ENCODE peak calls at places on chromosomes 16 and 17, in eight cellular contexts. One of them, this sample, is unnamed.

GRCh38 chr17:79632432-79632735 is 21.5 kb upstream of the RBFOX3 start:
- DNase-seq in mesenchymal stem cell: no peak
- DNase-seq in GM23248: no peak
- DNase-seq in neuronal stem cell: no peak
- DNase-seq in adipocyte: no peak
- DNase-seq in endothelial cell of umbilical vein: no peak
- DNase-seq in fibroblast of lung: no peak
- DNase-seq in mammary epithelial cell: no peak
- DNase-seq in this sample: peak; percentile 31

GRCh38 chr16:56789360-56789759 is 59.4 kb downstream of the NUP93 start:
- DNase-seq in neuronal stem cell: no peak
- DNase-seq in fibroblast of lung: peak; percentile 60
- DNase-seq in GM23248: peak; percentile 60
- DNase-seq in adipocyte: peak; percentile 47
- DNase-seq in endothelial cell of umbilical vein: peak; percentile 55
- DNase-seq in mesenchymal stem cell: no peak
- DNase-seq in mammary epithelial cell: peak; percentile 45
- DNase-seq in this sample: no peak

GRCh38 chr17:45270828-45271418 is 9.0 kb upstream of the SPATA32 start:
- DNase-seq in neuronal stem cell: peak; percentile 20
- DNase-seq in fibroblast of lung: no peak
- DNase-seq in mesenchymal stem cell: no peak
- DNase-seq in mammary epithelial cell: no peak
- DNase-seq in endothelial cell of umbilical vein: no peak
- DNase-seq in adipocyte: no peak
- DNase-seq in GM23248: peak; percentile 28
- DNase-seq in this sample: peak; percentile 94

GRCh38 chr16:67304006-67304405 is 22.5 kb downstream of the KCTD19 start:
- DNase-seq in mammary epithelial cell: peak; percentile 11
- DNase-seq in endothelial cell of umbilical vein: no peak
- DNase-seq in neuronal stem cell: no peak
- DNase-seq in adipocyte: peak; percentile 29
- DNase-seq in mesenchymal stem cell: no peak
- DNase-seq in fibroblast of lung: no peak
- DNase-seq in GM23248: peak; percentile 76
- DNase-seq in this sample: no peak

GRCh38 chr16:85699628-85700027 is 10.9 kb upstream of the GINS2 start:
- DNase-seq in fibroblast of lung: peak; percentile 18
- DNase-seq in mammary epithelial cell: no peak
- DNase-seq in neuronal stem cell: no peak
- DNase-seq in adipocyte: peak; percentile 34
- DNase-seq in endothelial cell of umbilical vein: no peak
- DNase-seq in mesenchymal stem cell: peak; percentile 27
- DNase-seq in GM23248: peak; percentile 82
- DNase-seq in this sample: no peak

GRCh38 chr16:27650073-27650701 is 100.2 kb downstream of the KATNIP start:
- DNase-seq in mammary epithelial cell: peak; percentile 4
- DNase-seq in adipocyte: no peak
- DNase-seq in GM23248: no peak
- DNase-seq in endothelial cell of umbilical vein: peak; percentile 25
- DNase-seq in neuronal stem cell: no peak
- DNase-seq in mesenchymal stem cell: no peak
- DNase-seq in fibroblast of lung: peak; percentile 55
- DNase-seq in this sample: no peak

GRCh38 chr17:17029938-17030337 is 12.3 kb upstream of the MPRIP start:
- DNase-seq in mammary epithelial cell: no peak
- DNase-seq in neuronal stem cell: no peak
- DNase-seq in adipocyte: no peak
- DNase-seq in GM23248: no peak
- DNase-seq in endothelial cell of umbilical vein: no peak
- DNase-seq in fibroblast of lung: no peak
- DNase-seq in mesenchymal stem cell: no peak
- DNase-seq in this sample: peak; percentile 65

GRCh38 chr16:72198021-72198420 is 26.1 kb upstream of the PMFBP1 start:
- DNase-seq in mammary epithelial cell: no peak
- DNase-seq in GM23248: peak; percentile 91
- DNase-seq in fibroblast of lung: peak; percentile 96
- DNase-seq in endothelial cell of umbilical vein: peak; percentile 59
- DNase-seq in mesenchymal stem cell: peak; percentile 80
- DNase-seq in adipocyte: peak; percentile 75
- DNase-seq in neuronal stem cell: no peak
- DNase-seq in this sample: no peak

GRCh38 chr16:10881479-10882030 is 4.6 kb downstream of the CIITA start:
- DNase-seq in fibroblast of lung: no peak
- DNase-seq in mesenchymal stem cell: no peak
- DNase-seq in adipocyte: no peak
- DNase-seq in GM23248: no peak
- DNase-seq in endothelial cell of umbilical vein: no peak
- DNase-seq in mammary epithelial cell: no peak
- DNase-seq in neuronal stem cell: no peak
- DNase-seq in this sample: no peak

GRCh38 chr17:35849469-35850348 is 19.0 kb downstream of the HEATR9 start:
- DNase-seq in GM23248: peak; percentile 67
- DNase-seq in endothelial cell of umbilical vein: peak; percentile 65
- DNase-seq in mesenchymal stem cell: peak; percentile 75
- DNase-seq in mammary epithelial cell: peak; percentile 43
- DNase-seq in adipocyte: peak; percentile 74
- DNase-seq in fibroblast of lung: peak; percentile 77
- DNase-seq in neuronal stem cell: peak; percentile 48
- DNase-seq in this sample: peak; percentile 89

GRCh38 chr17:76585649-76586593 is at the start of gene ST6GALNAC2:
- DNase-seq in adipocyte: peak; percentile 70
- DNase-seq in fibroblast of lung: peak; percentile 41
- DNase-seq in GM23248: peak; percentile 69
- DNase-seq in endothelial cell of umbilical vein: peak; percentile 50
- DNase-seq in mesenchymal stem cell: peak; percentile 55
- DNase-seq in mammary epithelial cell: peak; percentile 89
- DNase-seq in neuronal stem cell: no peak
- DNase-seq in this sample: peak; percentile 88

GRCh38 chr16:4081577-4082021 is 34.6 kb downstream of the ADCY9 start:
- DNase-seq in endothelial cell of umbilical vein: no peak
- DNase-seq in neuronal stem cell: no peak
- DNase-seq in adipocyte: peak; percentile 64
- DNase-seq in fibroblast of lung: peak; percentile 27
- DNase-seq in mammary epithelial cell: no peak
- DNase-seq in GM23248: peak; percentile 59
- DNase-seq in mesenchymal stem cell: no peak
- DNase-seq in this sample: peak; percentile 45

GRCh38 chr16:17447273-17447672 is 23.5 kb downstream of the XYLT1 start:
- DNase-seq in neuronal stem cell: no peak
- DNase-seq in mammary epithelial cell: no peak
- DNase-seq in mesenchymal stem cell: no peak
- DNase-seq in adipocyte: no peak
- DNase-seq in endothelial cell of umbilical vein: no peak
- DNase-seq in GM23248: no peak
- DNase-seq in fibroblast of lung: no peak
- DNase-seq in this sample: no peak

GRCh38 chr17:78826426-78826825 is 14.2 kb downstream of the USP36 start:
- DNase-seq in GM23248: peak; percentile 30
- DNase-seq in adipocyte: no peak
- DNase-seq in mesenchymal stem cell: peak; percentile 31
- DNase-seq in fibroblast of lung: no peak
- DNase-seq in neuronal stem cell: no peak
- DNase-seq in mammary epithelial cell: no peak
- DNase-seq in endothelial cell of umbilical vein: no peak
- DNase-seq in this sample: no peak

GRCh38 chr16:80614908-80615696 is 74.3 kb downstream of the DYNLRB2 start:
- DNase-seq in neuronal stem cell: no peak
- DNase-seq in adipocyte: peak; percentile 15
- DNase-seq in GM23248: peak; percentile 86
- DNase-seq in mammary epithelial cell: peak; percentile 43
- DNase-seq in fibroblast of lung: peak; percentile 42
- DNase-seq in endothelial cell of umbilical vein: peak; percentile 34
- DNase-seq in mesenchymal stem cell: peak; percentile 4
- DNase-seq in this sample: peak; percentile 35

GRCh38 chr17:66423436-66423922 is 121.1 kb downstream of the PRKCA start:
- DNase-seq in neuronal stem cell: no peak
- DNase-seq in adipocyte: no peak
- DNase-seq in mammary epithelial cell: no peak
- DNase-seq in fibroblast of lung: no peak
- DNase-seq in endothelial cell of umbilical vein: no peak
- DNase-seq in mesenchymal stem cell: no peak
- DNase-seq in GM23248: peak; percentile 63
- DNase-seq in this sample: no peak

GRCh38 chr17:69357701-69358100 is 30.8 kb upstream of the ABCA5 start:
- DNase-seq in fibroblast of lung: peak; percentile 4
- DNase-seq in mammary epithelial cell: peak; percentile 10
- DNase-seq in GM23248: no peak
- DNase-seq in mesenchymal stem cell: no peak
- DNase-seq in endothelial cell of umbilical vein: no peak
- DNase-seq in neuronal stem cell: no peak
- DNase-seq in adipocyte: no peak
- DNase-seq in this sample: peak; percentile 53

GRCh38 chr17:21678451-21679081 is 13.8 kb upstream of the KCNJ18 start:
- DNase-seq in mesenchymal stem cell: no peak
- DNase-seq in fibroblast of lung: no peak
- DNase-seq in endothelial cell of umbilical vein: no peak
- DNase-seq in adipocyte: no peak
- DNase-seq in neuronal stem cell: no peak
- DNase-seq in mammary epithelial cell: no peak
- DNase-seq in GM23248: no peak
- DNase-seq in this sample: no peak

GRCh38 chr17:31404028-31404949 is 12.8 kb downstream of the RAB11FIP4 start:
- DNase-seq in adipocyte: no peak
- DNase-seq in neuronal stem cell: no peak
- DNase-seq in fibroblast of lung: no peak
- DNase-seq in mesenchymal stem cell: no peak
- DNase-seq in mammary epithelial cell: peak; percentile 20
- DNase-seq in endothelial cell of umbilical vein: no peak
- DNase-seq in GM23248: no peak
- DNase-seq in this sample: peak; percentile 44

GRCh38 chr17:77489898-77490265 is 349.1 kb downstream of the SEC14L1 start:
- DNase-seq in neuronal stem cell: no peak
- DNase-seq in endothelial cell of umbilical vein: no peak
- DNase-seq in adipocyte: peak; percentile 37
- DNase-seq in mesenchymal stem cell: no peak
- DNase-seq in GM23248: peak; percentile 55
- DNase-seq in fibroblast of lung: peak; percentile 63
- DNase-seq in mammary epithelial cell: no peak
- DNase-seq in this sample: peak; percentile 43

GRCh38 chr17:69230939-69231338 is 2.3 kb upstream of the ABCA10 start:
- DNase-seq in neuronal stem cell: no peak
- DNase-seq in GM23248: no peak
- DNase-seq in mesenchymal stem cell: no peak
- DNase-seq in mammary epithelial cell: no peak
- DNase-seq in endothelial cell of umbilical vein: no peak
- DNase-seq in adipocyte: no peak
- DNase-seq in fibroblast of lung: no peak
- DNase-seq in this sample: no peak

GRCh38 chr17:40312131-40312731 is 3.3 kb downstream of the RARA start:
- DNase-seq in mammary epithelial cell: peak; percentile 56
- DNase-seq in mesenchymal stem cell: no peak
- DNase-seq in adipocyte: no peak
- DNase-seq in fibroblast of lung: no peak
- DNase-seq in neuronal stem cell: no peak
- DNase-seq in endothelial cell of umbilical vein: no peak
- DNase-seq in GM23248: no peak
- DNase-seq in this sample: no peak

GRCh38 chr17:61235001-61235820 is 164.4 kb upstream of the TBX2 start:
- DNase-seq in mesenchymal stem cell: no peak
- DNase-seq in adipocyte: peak; percentile 4
- DNase-seq in neuronal stem cell: no peak
- DNase-seq in GM23248: no peak
- DNase-seq in fibroblast of lung: no peak
- DNase-seq in endothelial cell of umbilical vein: no peak
- DNase-seq in mammary epithelial cell: no peak
- DNase-seq in this sample: peak; percentile 72
- H3K4me3 ChIP-seq in mesenchymal stem cell: no peak overlapping the region
- H3K4me3 ChIP-seq in adipocyte: peak overlapping the region; percentile 15
- H3K4me3 ChIP-seq in neuronal stem cell: no peak overlapping the region
- H3K4me3 ChIP-seq in GM23248: no peak overlapping the region
- H3K4me3 ChIP-seq in fibroblast of lung: no peak overlapping the region
- H3K4me3 ChIP-seq in endothelial cell of umbilical vein: no peak overlapping the region
- H3K4me3 ChIP-seq in mammary epithelial cell: no peak overlapping the region
- H3K4me3 ChIP-seq in this sample: no peak overlapping the region

GRCh38 chr17:48198950-48199541 is 91.5 kb downstream of the SNX11 start:
- DNase-seq in adipocyte: no peak
- DNase-seq in endothelial cell of umbilical vein: no peak
- DNase-seq in GM23248: no peak
- DNase-seq in fibroblast of lung: no peak
- DNase-seq in mesenchymal stem cell: peak; percentile 47
- DNase-seq in mammary epithelial cell: no peak
- DNase-seq in neuronal stem cell: no peak
- DNase-seq in this sample: no peak
- H3K9ac ChIP-seq in adipocyte: no peak overlapping the region
- H3K9ac ChIP-seq in endothelial cell of umbilical vein: no peak overlapping the region
- H3K9ac ChIP-seq in GM23248: no peak overlapping the region
- H3K9ac ChIP-seq in fibroblast of lung: no peak overlapping the region
- H3K9ac ChIP-seq in mesenchymal stem cell: no peak overlapping the region
- H3K9ac ChIP-seq in mammary epithelial cell: no peak overlapping the region
- H3K9ac ChIP-seq in neuronal stem cell: no peak overlapping the region
- H3K9ac ChIP-seq in this sample: no peak overlapping the region

DNA sequence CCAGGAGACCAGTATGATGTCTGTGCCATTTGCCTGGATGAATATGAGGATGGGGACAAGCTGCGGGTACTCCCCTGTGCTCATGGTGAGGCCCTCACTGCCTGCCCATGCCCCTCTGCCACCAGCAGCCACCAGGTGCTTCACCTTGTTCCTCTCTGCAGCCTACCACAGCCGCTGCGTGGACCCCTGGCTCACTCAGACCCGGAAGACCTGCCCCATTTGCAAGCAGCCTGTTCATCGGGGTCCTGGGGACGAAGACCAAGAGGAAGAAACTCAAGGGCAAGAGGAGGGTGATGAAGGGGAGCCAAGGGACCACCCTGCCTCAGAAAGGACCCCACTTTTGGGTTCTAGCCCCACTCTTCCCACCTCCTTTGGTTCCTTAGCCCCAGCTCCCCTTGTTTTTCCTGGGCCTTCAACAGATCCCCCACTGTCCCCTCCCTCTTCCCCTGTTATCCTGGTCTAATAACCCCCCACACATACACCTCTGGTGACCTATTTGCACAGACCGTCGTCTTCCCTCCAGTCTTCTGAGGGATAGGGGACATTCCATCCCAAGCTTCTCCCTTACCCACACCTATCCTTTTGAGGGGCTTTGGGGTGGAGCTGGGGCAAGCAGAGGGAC is 3.7 kb downstream of the PFN1 start:
- DNase-seq in mesenchymal stem cell: no peak
- DNase-seq in mammary epithelial cell: no peak
- DNase-seq in fibroblast of lung: no peak
- DNase-seq in endothelial cell of umbilical vein: no peak
- DNase-seq in neuronal stem cell: no peak
- DNase-seq in GM23248: no peak
- DNase-seq in adipocyte: no peak
- DNase-seq in this sample: peak; percentile 60
- H3K4me3 ChIP-seq in mesenchymal stem cell: peak overlapping the region; percentile 95
- H3K4me3 ChIP-seq in mammary epithelial cell: no peak overlapping the region
- H3K4me3 ChIP-seq in fibroblast of lung: peak overlapping the region; percentile 97
- H3K4me3 ChIP-seq in endothelial cell of umbilical vein: no peak overlapping the region
- H3K4me3 ChIP-seq in neuronal stem cell: peak overlapping the region; percentile 9
- H3K4me3 ChIP-seq in GM23248: peak overlapping the region; percentile 93
- H3K4me3 ChIP-seq in adipocyte: peak overlapping the region; percentile 98
- H3K4me3 ChIP-seq in this sample: no peak overlapping the region

DNA sequence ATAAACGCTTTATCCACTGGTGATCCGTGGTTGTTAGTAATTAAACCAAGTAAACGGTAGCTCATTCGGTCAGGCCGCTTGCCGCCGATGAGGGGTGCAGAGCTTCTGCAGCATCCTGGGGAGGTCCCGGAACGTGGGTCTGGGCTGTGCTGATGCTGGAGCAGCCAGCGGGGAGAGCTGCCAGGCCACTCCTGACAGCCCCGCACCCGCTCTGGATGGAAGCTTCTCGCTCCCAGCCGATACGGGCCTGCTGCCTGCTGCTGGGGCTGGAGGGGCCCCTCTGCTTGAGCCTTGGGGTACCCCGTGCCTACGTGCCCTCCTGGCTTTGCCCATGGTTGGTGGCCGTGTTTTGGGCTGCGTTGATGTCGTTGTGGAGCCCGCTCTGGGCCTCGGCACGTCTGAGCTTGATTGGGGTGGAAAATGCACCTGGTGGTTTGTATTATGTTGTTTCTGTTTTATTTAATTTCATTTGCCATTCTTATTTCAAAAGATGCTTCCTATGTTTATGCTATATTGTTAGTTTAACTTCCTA is 41.5 kb upstream of the ZNF750 start:
- DNase-seq in GM23248: no peak
- DNase-seq in mesenchymal stem cell: no peak
- DNase-seq in endothelial cell of umbilical vein: no peak
- DNase-seq in neuronal stem cell: no peak
- DNase-seq in adipocyte: no peak
- DNase-seq in fibroblast of lung: no peak
- DNase-seq in mammary epithelial cell: no peak
- DNase-seq in this sample: no peak
- H3K9ac ChIP-seq in GM23248: no peak overlapping the region
- H3K9ac ChIP-seq in mesenchymal stem cell: peak overlapping the region; percentile 73
- H3K9ac ChIP-seq in endothelial cell of umbilical vein: no peak overlapping the region
- H3K9ac ChIP-seq in neuronal stem cell: peak overlapping the region; percentile 66
- H3K9ac ChIP-seq in adipocyte: peak overlapping the region; percentile 47
- H3K9ac ChIP-seq in fibroblast of lung: no peak overlapping the region
- H3K9ac ChIP-seq in mammary epithelial cell: no peak overlapping the region
- H3K9ac ChIP-seq in this sample: no peak overlapping the region

This sample was measured in endodermal cell.